ENCODE peak calls at places on chromosomes 5 and 9, in seven cellular contexts. U is IMR-90, V is ELF-1, W is T-helper 1 cell, H is tibial artery, Q is heart right ventricle, I is left colon. F is an unnamed sample.

GRCh38 chr9:132087438-132088030 is 7.9 kb upstream of the MED27 start:
- DNase-seq in U (no peak), V (no peak), W (no peak), H (no peak), Q (no peak), I (no peak), F (no peak)

GRCh38 chr5:179198865-179199645 is 138.9 kb downstream of the ZNF354C start:
- DNase-seq in U (no peak), V (no peak), W (no peak), H (no peak), Q (no peak), I (no peak), F (no peak)

GRCh38 chr9:35882265-35882848 is 12.2 kb upstream of the OR13J1 start:
- DNase-seq in U (peak; percentile 71), V (peak; percentile 81), W (peak; percentile 83), H (peak; percentile 87), Q (peak; percentile 87), I (peak; percentile 67), F (peak; percentile 41)

GRCh38 chr5:179303801-179304200 is 41.5 kb downstream of the ADAMTS2 start:
- DNase-seq in U (no peak), V (no peak), W (no peak), H (no peak), Q (peak; percentile 1), I (no peak), F (no peak)

GRCh38 chr5:139272471-139273321 is 20.8 kb upstream of the MATR3 start:
- DNase-seq in U (peak; percentile 62), V (no peak), W (no peak), H (no peak), Q (no peak), I (peak; percentile 81), F (no peak)

GRCh38 chr5:132489871-132490483 is 596 bp downstream of the IRF1 start:
- DNase-seq in U (peak; percentile 43), V (peak; percentile 27), W (no peak), H (peak; percentile 52), Q (peak; percentile 68), I (peak; percentile 57), F (no peak)

GRCh38 chr9:8331507-8331906 is 531.9 kb upstream of the DMAC1 start:
- DNase-seq in U (no peak), V (no peak), W (no peak), H (no peak), Q (no peak), I (no peak), F (no peak)

GRCh38 chr5:163915481-163915961 is 410.1 kb downstream of the MAT2B start:
- DNase-seq in U (peak; percentile 57), V (peak; percentile 3), W (no peak), H (no peak), Q (no peak), I (peak; percentile 62), F (no peak)

GRCh38 chr9:94721754-94722153 is 4.7 kb upstream of the AOPEP start:
- DNase-seq in U (no peak), V (no peak), W (no peak), H (no peak), Q (no peak), I (no peak), F (no peak)

GRCh38 chr9:122331523-122331927 is 39.3 kb upstream of the PTGS1 start:
- DNase-seq in U (no peak), V (no peak), W (no peak), H (no peak), Q (no peak), I (no peak), F (no peak)

GRCh38 chr9:86424246-86424891 is 70.2 kb upstream of the TUT7 start:
- DNase-seq in U (peak; percentile 53), V (no peak), W (no peak), H (peak; percentile 42), Q (no peak), I (no peak), F (no peak)

GRCh38 chr5:1551913-1552312 is 28.2 kb upstream of the LPCAT1 start:
- DNase-seq in U (no peak), V (no peak), W (no peak), H (no peak), Q (no peak), I (no peak), F (no peak)

GRCh38 chr9:115850548-115851304 is 302.9 kb upstream of the PAPPA start:
- DNase-seq in U (peak; percentile 84), V (no peak), W (no peak), H (no peak), Q (no peak), I (no peak), F (no peak)

GRCh38 chr5:35618791-35619190 is 1.1 kb downstream of the SPEF2 start:
- DNase-seq in U (no peak), V (no peak), W (no peak), H (no peak), Q (no peak), I (no peak), F (no peak)

GRCh38 chr5:1793966-1794895 is 5.4 kb downstream of the MRPL36 start:
- DNase-seq in U (peak; percentile 94), V (no peak), W (no peak), H (peak; percentile 18), Q (no peak), I (peak; percentile 17), F (no peak)

GRCh38 chr5:166365164-166365563 is 1926.3 kb upstream of the WWC1 start:
- DNase-seq in U (no peak), V (no peak), W (no peak), H (no peak), Q (no peak), I (no peak), F (no peak)

GRCh38 chr9:131012023-131012334 is 3.0 kb downstream of the LAMC3 start:
- DNase-seq in U (no peak), V (peak; percentile 58), W (no peak), H (no peak), Q (no peak), I (no peak), F (no peak)

GRCh38 chr9:84668204-84669007 is 1.1 kb upstream of the NTRK2 start:
- DNase-seq in U (peak; percentile 19), V (peak; percentile 91), W (no peak), H (peak; percentile 72), Q (peak; percentile 69), I (peak; percentile 39), F (no peak)

GRCh38 chr5:174608631-174609097 is 115.7 kb upstream of the MSX2 start:
- DNase-seq in U (no peak), V (no peak), W (no peak), H (peak; percentile 48), Q (peak; percentile 25), I (peak; percentile 68), F (no peak)

GRCh38 chr5:140251527-140251973 is 51.4 kb downstream of the PFDN1 start:
- DNase-seq in U (peak; percentile 94), V (no peak), W (peak; percentile 31), H (peak; percentile 47), Q (no peak), I (no peak), F (no peak)

GRCh38 chr5:96870094-96871021 is 5.9 kb upstream of the ERAP2 start:
- DNase-seq in U (no peak), V (peak; percentile 10), W (no peak), H (no peak), Q (no peak), I (no peak), F (no peak)

GRCh38 chr5:167892352-167893115 is 398.9 kb upstream of the WWC1 start:
- DNase-seq in U (no peak), V (no peak), W (no peak), H (no peak), Q (no peak), I (no peak), F (no peak)

GRCh38 chr5:1387059-1387755 is 42.3 kb upstream of the CLPTM1L start:
- DNase-seq in U (no peak), V (no peak), W (no peak), H (no peak), Q (no peak), I (no peak), F (no peak)

GRCh38 chr5:180296778-180297177 is 4.9 kb upstream of the MAPK9 start:
- DNase-seq in U (peak; percentile 13), V (no peak), W (no peak), H (no peak), Q (no peak), I (no peak), F (no peak)

GRCh38 chr5:138975098-138975847 is 100.1 kb upstream of the LRRTM2 start:
- DNase-seq in U (peak; percentile 84), V (no peak), W (no peak), H (peak; percentile 51), Q (peak; percentile 26), I (no peak), F (no peak)

F was measured in CMK.